ENCODE peak calls at places on chromosome 5, in eight cellular contexts. One of them, this sample, is unnamed.

GRCh38 chr5:155049569-155050383 is 36.2 kb downstream of the KIF4B start:
- DNase-seq in tibial nerve: no peak
- DNase-seq in type B pancreatic cell: no peak
- DNase-seq in astrocyte of the spinal cord: peak; percentile 1
- DNase-seq in endothelial cell of umbilical vein: peak; percentile 32
- DNase-seq in stimulated activated CD4-positive, alpha-beta T cell treated with anti-CD3 and anti-CD28 coated beads, Interleukin-2, amount 100 ng/mL, for 48 hours: no peak
- DNase-seq in GM03348: no peak
- DNase-seq in HTR-8/SVneo: no peak
- DNase-seq in this sample: no peak

GRCh38 chr5:54115768-54116403 is 194.5 kb downstream of the ARL15 start:
- DNase-seq in type B pancreatic cell: no peak
- DNase-seq in stimulated activated CD4-positive, alpha-beta T cell treated with anti-CD3 and anti-CD28 coated beads, Interleukin-2, amount 100 ng/mL, for 48 hours: no peak
- DNase-seq in astrocyte of the spinal cord: no peak
- DNase-seq in HTR-8/SVneo: no peak
- DNase-seq in GM03348: peak; percentile 13
- DNase-seq in tibial nerve: no peak
- DNase-seq in endothelial cell of umbilical vein: peak; percentile 21
- DNase-seq in this sample: no peak

GRCh38 chr5:134994560-134995156 is 27.0 kb downstream of the CATSPER3 start:
- DNase-seq in GM03348: no peak
- DNase-seq in astrocyte of the spinal cord: no peak
- DNase-seq in stimulated activated CD4-positive, alpha-beta T cell treated with anti-CD3 and anti-CD28 coated beads, Interleukin-2, amount 100 ng/mL, for 48 hours: no peak
- DNase-seq in endothelial cell of umbilical vein: no peak
- DNase-seq in type B pancreatic cell: no peak
- DNase-seq in HTR-8/SVneo: no peak
- DNase-seq in tibial nerve: no peak
- DNase-seq in this sample: no peak

GRCh38 chr5:37248387-37248969 is 698 bp downstream of the CPLANE1 start:
- DNase-seq in GM03348: no peak
- DNase-seq in type B pancreatic cell: no peak
- DNase-seq in tibial nerve: no peak
- DNase-seq in astrocyte of the spinal cord: peak; percentile 30
- DNase-seq in stimulated activated CD4-positive, alpha-beta T cell treated with anti-CD3 and anti-CD28 coated beads, Interleukin-2, amount 100 ng/mL, for 48 hours: no peak
- DNase-seq in endothelial cell of umbilical vein: no peak
- DNase-seq in HTR-8/SVneo: no peak
- DNase-seq in this sample: no peak

GRCh38 chr5:75662080-75662479 is 50.8 kb downstream of the ANKDD1B start:
- DNase-seq in endothelial cell of umbilical vein: no peak
- DNase-seq in astrocyte of the spinal cord: no peak
- DNase-seq in stimulated activated CD4-positive, alpha-beta T cell treated with anti-CD3 and anti-CD28 coated beads, Interleukin-2, amount 100 ng/mL, for 48 hours: no peak
- DNase-seq in type B pancreatic cell: no peak
- DNase-seq in GM03348: no peak
- DNase-seq in tibial nerve: no peak
- DNase-seq in HTR-8/SVneo: no peak
- DNase-seq in this sample: no peak

GRCh38 chr5:111948517-111948916 is 191.5 kb upstream of the NREP start:
- DNase-seq in stimulated activated CD4-positive, alpha-beta T cell treated with anti-CD3 and anti-CD28 coated beads, Interleukin-2, amount 100 ng/mL, for 48 hours: no peak
- DNase-seq in type B pancreatic cell: no peak
- DNase-seq in GM03348: peak; percentile 45
- DNase-seq in endothelial cell of umbilical vein: no peak
- DNase-seq in astrocyte of the spinal cord: peak; percentile 95
- DNase-seq in HTR-8/SVneo: no peak
- DNase-seq in tibial nerve: no peak
- DNase-seq in this sample: no peak

GRCh38 chr5:80191991-80192398 is 63.9 kb downstream of the SERINC5 start:
- DNase-seq in HTR-8/SVneo: no peak
- DNase-seq in endothelial cell of umbilical vein: no peak
- DNase-seq in tibial nerve: no peak
- DNase-seq in stimulated activated CD4-positive, alpha-beta T cell treated with anti-CD3 and anti-CD28 coated beads, Interleukin-2, amount 100 ng/mL, for 48 hours: no peak
- DNase-seq in GM03348: peak; percentile 18
- DNase-seq in type B pancreatic cell: no peak
- DNase-seq in astrocyte of the spinal cord: no peak
- DNase-seq in this sample: no peak

GRCh38 chr5:172422255-172422654 is 32.1 kb downstream of the SH3PXD2B start:
- DNase-seq in tibial nerve: no peak
- DNase-seq in endothelial cell of umbilical vein: no peak
- DNase-seq in astrocyte of the spinal cord: no peak
- DNase-seq in type B pancreatic cell: no peak
- DNase-seq in HTR-8/SVneo: no peak
- DNase-seq in GM03348: no peak
- DNase-seq in stimulated activated CD4-positive, alpha-beta T cell treated with anti-CD3 and anti-CD28 coated beads, Interleukin-2, amount 100 ng/mL, for 48 hours: no peak
- DNase-seq in this sample: no peak

GRCh38 chr5:151164687-151165392 is 7.3 kb upstream of the ANXA6 start:
- DNase-seq in type B pancreatic cell: no peak
- DNase-seq in GM03348: peak; percentile 78
- DNase-seq in HTR-8/SVneo: peak; percentile 76
- DNase-seq in astrocyte of the spinal cord: peak; percentile 76
- DNase-seq in endothelial cell of umbilical vein: peak; percentile 91
- DNase-seq in stimulated activated CD4-positive, alpha-beta T cell treated with anti-CD3 and anti-CD28 coated beads, Interleukin-2, amount 100 ng/mL, for 48 hours: peak; percentile 76
- DNase-seq in tibial nerve: peak; percentile 58
- DNase-seq in this sample: peak; percentile 68

GRCh38 chr5:80238778-80239679 is 16.8 kb downstream of the SERINC5 start:
- DNase-seq in type B pancreatic cell: no peak
- DNase-seq in GM03348: peak; percentile 57
- DNase-seq in astrocyte of the spinal cord: peak; percentile 81
- DNase-seq in stimulated activated CD4-positive, alpha-beta T cell treated with anti-CD3 and anti-CD28 coated beads, Interleukin-2, amount 100 ng/mL, for 48 hours: no peak
- DNase-seq in tibial nerve: peak; percentile 65
- DNase-seq in endothelial cell of umbilical vein: peak; percentile 62
- DNase-seq in HTR-8/SVneo: no peak
- DNase-seq in this sample: no peak

GRCh38 chr5:9140711-9141110 is 405.2 kb downstream of the SEMA5A start:
- DNase-seq in tibial nerve: no peak
- DNase-seq in astrocyte of the spinal cord: no peak
- DNase-seq in GM03348: no peak
- DNase-seq in stimulated activated CD4-positive, alpha-beta T cell treated with anti-CD3 and anti-CD28 coated beads, Interleukin-2, amount 100 ng/mL, for 48 hours: no peak
- DNase-seq in HTR-8/SVneo: no peak
- DNase-seq in type B pancreatic cell: no peak
- DNase-seq in endothelial cell of umbilical vein: no peak
- DNase-seq in this sample: no peak

GRCh38 chr5:156103116-156103860 is 223.7 kb upstream of the SGCD start:
- DNase-seq in endothelial cell of umbilical vein: no peak
- DNase-seq in type B pancreatic cell: no peak
- DNase-seq in HTR-8/SVneo: no peak
- DNase-seq in GM03348: peak; percentile 41
- DNase-seq in tibial nerve: no peak
- DNase-seq in astrocyte of the spinal cord: no peak
- DNase-seq in stimulated activated CD4-positive, alpha-beta T cell treated with anti-CD3 and anti-CD28 coated beads, Interleukin-2, amount 100 ng/mL, for 48 hours: no peak
- DNase-seq in this sample: no peak

GRCh38 chr5:158429564-158429963 is 570.6 kb upstream of the CLINT1 start:
- DNase-seq in HTR-8/SVneo: no peak
- DNase-seq in type B pancreatic cell: no peak
- DNase-seq in astrocyte of the spinal cord: no peak
- DNase-seq in tibial nerve: no peak
- DNase-seq in GM03348: no peak
- DNase-seq in endothelial cell of umbilical vein: no peak
- DNase-seq in stimulated activated CD4-positive, alpha-beta T cell treated with anti-CD3 and anti-CD28 coated beads, Interleukin-2, amount 100 ng/mL, for 48 hours: no peak
- DNase-seq in this sample: no peak

GRCh38 chr5:14097998-14098471 is 45.1 kb upstream of the TRIO start:
- DNase-seq in endothelial cell of umbilical vein: no peak
- DNase-seq in type B pancreatic cell: no peak
- DNase-seq in HTR-8/SVneo: no peak
- DNase-seq in astrocyte of the spinal cord: peak; percentile 6
- DNase-seq in tibial nerve: no peak
- DNase-seq in stimulated activated CD4-positive, alpha-beta T cell treated with anti-CD3 and anti-CD28 coated beads, Interleukin-2, amount 100 ng/mL, for 48 hours: no peak
- DNase-seq in GM03348: peak; percentile 38
- DNase-seq in this sample: no peak

GRCh38 chr5:36202521-36202961 is 39.2 kb downstream of the NADK2 start:
- DNase-seq in type B pancreatic cell: no peak
- DNase-seq in tibial nerve: no peak
- DNase-seq in endothelial cell of umbilical vein: peak; percentile 4
- DNase-seq in stimulated activated CD4-positive, alpha-beta T cell treated with anti-CD3 and anti-CD28 coated beads, Interleukin-2, amount 100 ng/mL, for 48 hours: no peak
- DNase-seq in astrocyte of the spinal cord: peak; percentile 30
- DNase-seq in GM03348: peak; percentile 7
- DNase-seq in HTR-8/SVneo: no peak
- DNase-seq in this sample: no peak

GRCh38 chr5:53335115-53335514 is 145.3 kb upstream of the FST start:
- DNase-seq in tibial nerve: no peak
- DNase-seq in astrocyte of the spinal cord: no peak
- DNase-seq in stimulated activated CD4-positive, alpha-beta T cell treated with anti-CD3 and anti-CD28 coated beads, Interleukin-2, amount 100 ng/mL, for 48 hours: no peak
- DNase-seq in endothelial cell of umbilical vein: no peak
- DNase-seq in GM03348: no peak
- DNase-seq in type B pancreatic cell: no peak
- DNase-seq in HTR-8/SVneo: no peak
- DNase-seq in this sample: no peak

GRCh38 chr5:56973473-56973872 is 21.6 kb upstream of the MIER3 start:
- DNase-seq in tibial nerve: no peak
- DNase-seq in astrocyte of the spinal cord: no peak
- DNase-seq in stimulated activated CD4-positive, alpha-beta T cell treated with anti-CD3 and anti-CD28 coated beads, Interleukin-2, amount 100 ng/mL, for 48 hours: no peak
- DNase-seq in GM03348: no peak
- DNase-seq in endothelial cell of umbilical vein: no peak
- DNase-seq in HTR-8/SVneo: no peak
- DNase-seq in type B pancreatic cell: no peak
- DNase-seq in this sample: no peak

GRCh38 chr5:38468202-38468656 is 88.2 kb downstream of the LIFR start:
- DNase-seq in astrocyte of the spinal cord: peak; percentile 92
- DNase-seq in tibial nerve: peak; percentile 47
- DNase-seq in HTR-8/SVneo: peak; percentile 93
- DNase-seq in endothelial cell of umbilical vein: peak; percentile 83
- DNase-seq in type B pancreatic cell: no peak
- DNase-seq in stimulated activated CD4-positive, alpha-beta T cell treated with anti-CD3 and anti-CD28 coated beads, Interleukin-2, amount 100 ng/mL, for 48 hours: no peak
- DNase-seq in GM03348: peak; percentile 91
- DNase-seq in this sample: peak; percentile 94

GRCh38 chr5:170278611-170279500 is 18.7 kb downstream of the LCP2 start:
- DNase-seq in stimulated activated CD4-positive, alpha-beta T cell treated with anti-CD3 and anti-CD28 coated beads, Interleukin-2, amount 100 ng/mL, for 48 hours: peak; percentile 73
- DNase-seq in GM03348: no peak
- DNase-seq in tibial nerve: no peak
- DNase-seq in astrocyte of the spinal cord: no peak
- DNase-seq in type B pancreatic cell: no peak
- DNase-seq in endothelial cell of umbilical vein: no peak
- DNase-seq in HTR-8/SVneo: no peak
- DNase-seq in this sample: no peak